ENCODE peak calls at places on chromosomes 2 and 18, in six cellular contexts. L is stomach, Y is tibial nerve, F is ovary, J is sigmoid colon, G is suprapubic skin. Z is an unnamed sample.

GRCh38 chr2:230954738-230955137 is 29.7 kb upstream of the GPR55 start:
- DNase-seq in L (no peak), Y (no peak), F (no peak), J (no peak), G (no peak), Z (no peak)

GRCh38 chr2:47536696-47537095 is 133.7 kb downstream of the MSH2 start:
- DNase-seq in L (no peak), Y (no peak), F (no peak), J (no peak), G (no peak), Z (no peak)

GRCh38 chr2:143948710-143949109 is 571.2 kb downstream of the ZEB2 start:
- DNase-seq in L (no peak), Y (no peak), F (no peak), J (no peak), G (no peak), Z (no peak)

GRCh38 chr18:11522992-11523391 is 86.4 kb upstream of the SLC35G4 start:
- DNase-seq in L (no peak), Y (no peak), F (no peak), J (no peak), G (no peak), Z (no peak)

GRCh38 chr2:39547811-39548719 is 111.0 kb upstream of the MAP4K3 start:
- DNase-seq in L (no peak), Y (no peak), F (no peak), J (no peak), G (no peak), Z (no peak)

GRCh38 chr2:189613077-189613636 is 32.6 kb upstream of the SLC40A1 start:
- DNase-seq in L (no peak), Y (peak), F (no peak), J (no peak), G (no peak), Z (peak)

GRCh38 chr18:46211816-46212215 is 107.6 kb downstream of the HAUS1 start:
- DNase-seq in L (no peak), Y (no peak), F (no peak), J (no peak), G (no peak), Z (no peak)

GRCh38 chr2:43877782-43878464 is 39.2 kb downstream of the ABCG8 start:
- DNase-seq in L (peak), Y (peak), F (peak), J (no peak), G (no peak), Z (peak)

GRCh38 chr2:71064754-71065621 is 3.5 kb upstream of the NAGK start:
- DNase-seq in L (no peak), Y (no peak), F (no peak), J (no peak), G (no peak), Z (no peak)
- TF ChIP-seq EP300 in L (no peak), Y (no peak), F (no peak), J (no peak), G (no peak), Z (no peak)

DNA sequence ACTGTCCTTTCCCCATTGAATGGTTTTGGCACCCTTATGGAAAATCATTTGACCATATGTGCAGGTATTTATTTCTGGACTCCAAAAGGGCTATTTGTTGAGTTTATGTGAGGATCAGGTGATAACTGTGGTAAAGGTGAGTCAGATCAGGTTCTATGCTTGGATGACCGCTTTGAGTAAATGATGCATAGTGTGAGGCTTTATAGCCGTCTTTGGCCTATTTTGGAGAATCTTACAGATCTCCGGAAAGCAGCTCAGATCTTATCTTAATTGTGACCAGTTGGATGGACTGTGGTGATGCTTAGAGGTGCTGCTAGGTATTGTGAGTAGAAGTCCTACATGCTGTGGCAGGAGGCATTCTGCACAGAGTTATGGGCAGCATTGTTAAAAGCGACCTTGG is 126.2 kb downstream of the METTL8 start:
- DNase-seq in L (no peak), Y (no peak), F (no peak), J (no peak), G (no peak), Z (no peak)
- H3K4me3 ChIP-seq in L (no peak), Y (no peak), F (no peak), J (no peak), G (no peak), Z (no peak)

GRCh38 chr2:71544919-71545571 is 91.7 kb downstream of the DYSF start:
- DNase-seq in L (no peak), Y (peak), F (no peak), J (peak), G (no peak), Z (peak)
- TF ChIP-seq EP300 in L (no peak), Y (peak), F (no peak), J (no peak), G (no peak), Z (peak)

GRCh38 chr2:152466041-152466440 is 131.1 kb downstream of the FMNL2 start:
- DNase-seq in L (no peak), Y (no peak), F (peak), J (no peak), G (no peak), Z (no peak)

GRCh38 chr2:152467677-152468406 is 132.9 kb downstream of the FMNL2 start:
- DNase-seq in L (no peak), Y (no peak), F (no peak), J (no peak), G (no peak), Z (no peak)

GRCh38 chr2:152468832-152469692 is 134.1 kb downstream of the FMNL2 start:
- DNase-seq in L (no peak), Y (no peak), F (no peak), J (no peak), G (no peak), Z (no peak)

GRCh38 chr2:152465541-152465940 is 130.6 kb downstream of the FMNL2 start:
- DNase-seq in L (no peak), Y (no peak), F (no peak), J (no peak), G (no peak), Z (no peak)

GRCh38 chr2:152466925-152467676 is 132.1 kb downstream of the FMNL2 start:
- DNase-seq in L (no peak), Y (peak), F (no peak), J (peak), G (no peak), Z (no peak)
- H3K4me3 ChIP-seq in L (no peak), Y (no peak), F (no peak), J (no peak), G (no peak), Z (no peak)

GRCh38 chr18:27227721-27228120 is 42.6 kb upstream of the CHST9 start:
- DNase-seq in L (no peak), Y (no peak), F (no peak), J (no peak), G (no peak), Z (no peak)

GRCh38 chr18:27226556-27227075 is 41.5 kb upstream of the CHST9 start:
- DNase-seq in L (no peak), Y (no peak), F (no peak), J (no peak), G (no peak), Z (no peak)

GRCh38 chr18:27225947-27226481 is 40.9 kb upstream of the CHST9 start:
- DNase-seq in L (no peak), Y (no peak), F (no peak), J (no peak), G (no peak), Z (no peak)

GRCh38 chr18:27223570-27224340 is 38.6 kb upstream of the CHST9 start:
- DNase-seq in L (no peak), Y (no peak), F (no peak), J (no peak), G (no peak), Z (no peak)
- TF ChIP-seq EP300 in L (no peak), Y (no peak), F (no peak), J (no peak), G (no peak), Z (no peak)

Z was measured in upper lobe of left lung.